ENCODE peak calls at places on chromosome 11, in five cellular contexts. T, U, J, H and S are unnamed samples.

GRCh38 chr11:73218106-73218829 is at the start of gene P2RY2:
- DNase-seq in T (peak), J (no peak), H (peak), U (peak), S (no peak)

GRCh38 chr11:60989108-60989650 is 17.7 kb downstream of the CD6 start:
- DNase-seq in T (no peak), J (no peak), U (no peak), H (no peak), S (no peak)

GRCh38 chr11:73266644-73267015 is 5.5 kb upstream of the P2RY6 start:
- DNase-seq in H (no peak), U (no peak), T (no peak), J (no peak), S (no peak)

GRCh38 chr11:96194571-96194970 is 148.4 kb downstream of the MAML2 start:
- DNase-seq in H (no peak), J (no peak), T (no peak), U (no peak), S (no peak)

GRCh38 chr11:78432058-78432515 is 14.5 kb upstream of the GAB2 start:
- DNase-seq in T (no peak), J (peak), U (peak), H (no peak), S (no peak)

GRCh38 chr11:74466916-74467885 is at the start of gene KCNE3:
- DNase-seq in J (peak), H (peak), U (peak), T (peak), S (no peak)

GRCh38 chr11:118657238-118657637 is 22.2 kb downstream of the TREH start:
- DNase-seq in J (no peak), T (no peak), H (no peak), U (no peak), S (no peak)

GRCh38 chr11:123494195-123495050 is 64.4 kb downstream of the GRAMD1B start:
- DNase-seq in H (no peak), T (no peak), U (peak), J (no peak), S (no peak)

GRCh38 chr11:17770048-17770652 is 35.6 kb downstream of the KCNC1 start:
- DNase-seq in H (peak), J (no peak), T (peak), U (no peak), S (no peak)

GRCh38 chr11:17298302-17298701 is 21.8 kb downstream of the NUCB2 start:
- DNase-seq in T (no peak), J (no peak), U (no peak), H (no peak), S (no peak)

GRCh38 chr11:99419991-99420390 is 399.2 kb downstream of the CNTN5 start:
- DNase-seq in J (peak), U (no peak), T (no peak), H (no peak), S (no peak)

GRCh38 chr11:6703247-6704063 is 20.3 kb upstream of the MRPL17 start:
- DNase-seq in U (peak), J (peak), H (peak), T (no peak), S (no peak)

GRCh38 chr11:78251083-78251699 is 62.5 kb downstream of the USP35 start:
- DNase-seq in J (peak), U (peak), H (no peak), T (no peak), S (peak)

GRCh38 chr11:78290293-78291176 is 101.8 kb downstream of the USP35 start:
- DNase-seq in J (peak), H (no peak), U (peak), T (no peak), S (no peak)

GRCh38 chr11:44627911-44628729 is 62.7 kb downstream of the CD82 start:
- DNase-seq in J (no peak), T (peak), H (peak), U (peak), S (peak)

GRCh38 chr11:118536726-118537125 is 5.7 kb downstream of the TMEM25 start:
- DNase-seq in J (peak), T (no peak), H (no peak), U (no peak), S (no peak)

GRCh38 chr11:1479678-1480118 is 6.9 kb downstream of the MOB2 start:
- DNase-seq in U (no peak), H (peak), J (no peak), T (peak), S (no peak)

GRCh38 chr11:131868769-131869482 is 498.5 kb downstream of the NTM start:
- DNase-seq in T (no peak), H (no peak), U (no peak), J (no peak), S (no peak)

GRCh38 chr11:8335683-8336082 is 72.0 kb upstream of the LMO1 start:
- DNase-seq in U (no peak), H (no peak), J (no peak), T (no peak), S (no peak)

GRCh38 chr11:73585834-73586575 is 11.9 kb downstream of the FAM168A start:
- DNase-seq in H (no peak), U (no peak), T (no peak), J (peak), S (no peak)

GRCh38 chr11:34565417-34566208 is 52.0 kb upstream of the ELF5 start:
- DNase-seq in J (no peak), H (no peak), T (no peak), U (no peak), S (no peak)
- TF ChIP-seq CTCF in J (peak), H (peak), T (no peak), U (peak), S (no peak)

GRCh38 chr11:37914859-37915258 is 1316.8 kb upstream of the RAG2 start:
- DNase-seq in U (no peak), T (no peak), J (no peak), H (no peak), S (no peak)

DNA sequence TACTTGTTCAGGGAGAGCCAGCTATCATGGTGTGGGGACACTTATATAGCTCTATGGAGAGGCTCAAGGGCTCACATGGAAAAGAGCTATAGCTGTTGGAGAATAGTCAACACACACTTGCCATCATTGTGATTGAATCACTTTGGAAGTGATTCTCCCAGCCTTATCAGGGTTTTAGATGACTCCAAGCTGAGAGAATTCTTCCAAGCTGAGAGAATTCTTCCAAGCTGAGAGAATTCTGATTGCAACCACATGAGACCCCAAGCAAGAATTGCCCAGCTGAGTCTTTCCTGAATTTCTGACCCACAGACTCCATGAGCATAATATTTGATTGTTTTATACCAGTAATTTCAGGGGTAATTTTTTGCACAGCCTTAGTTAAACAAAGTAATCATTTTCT is 1318.3 kb upstream of the RAG2 start:
- DNase-seq in U (no peak), T (no peak), J (no peak), H (no peak), S (no peak)
- TF ChIP-seq CTCF in U (no peak), T (no peak), J (no peak), H (no peak), S (no peak)

GRCh38 chr11:64007160-64007628 is 21.0 kb downstream of the OTUB1 start:
- DNase-seq in H (no peak), J (peak), U (peak), T (no peak), S (no peak)

GRCh38 chr11:64006468-64006867 is 20.2 kb downstream of the OTUB1 start:
- DNase-seq in U (no peak), T (no peak), H (no peak), J (no peak), S (no peak)

GRCh38 chr11:64009234-64009633 is 23.0 kb downstream of the OTUB1 start:
- DNase-seq in J (no peak), U (no peak), T (no peak), H (no peak), S (no peak)

GRCh38 chr11:64008283-64008931 is 22.2 kb downstream of the OTUB1 start:
- DNase-seq in H (no peak), J (no peak), U (no peak), T (no peak), S (no peak)

GRCh38 chr11:64007629-64008282 is 21.5 kb downstream of the OTUB1 start:
- DNase-seq in U (peak), J (peak), H (peak), T (peak), S (peak)
- TF ChIP-seq CTCF in U (peak), J (no peak), H (no peak), T (peak), S (no peak)

GRCh38 chr11:45852712-45853101 is 5.4 kb downstream of the CRY2 start:
- DNase-seq in H (no peak), T (peak), U (peak), J (no peak), S (no peak)
- TF ChIP-seq CTCF in H (no peak), T (no peak), U (no peak), J (no peak), S (no peak)

DNA sequence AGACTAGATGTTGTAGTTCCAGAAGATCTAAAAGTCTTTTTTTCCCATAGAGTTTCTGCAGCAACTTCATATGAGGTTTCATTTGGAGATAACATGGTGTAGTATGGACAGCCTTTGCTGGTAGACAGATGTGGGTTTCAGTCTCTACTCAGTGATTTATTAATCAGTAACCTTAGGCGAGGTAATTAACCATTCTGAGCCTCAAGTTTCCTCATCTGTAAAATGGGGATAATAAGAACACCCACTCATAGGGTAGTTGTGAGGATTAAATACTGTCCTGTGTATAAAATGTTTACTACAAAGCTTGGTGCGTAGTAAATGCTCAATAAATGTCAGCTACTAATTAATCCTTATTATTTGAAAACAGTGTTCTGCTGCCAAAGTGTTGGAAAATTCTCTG is 16.8 kb downstream of the POU2F3 start:
- DNase-seq in H (no peak), J (no peak), T (no peak), U (no peak), S (no peak)
- TF ChIP-seq CTCF in H (no peak), J (no peak), T (no peak), U (no peak), S (no peak)